ENCODE peak calls at places on chromosome 22, in five cellular contexts. Q, M, E, R and S are unnamed samples.

GRCh38 chr22:18000441-18001039 is 23.8 kb downstream of the MICAL3 start:
- DNase-seq in M (peak; percentile 32), Q (no peak), E (no peak), R (no peak), S (no peak)

GRCh38 chr22:47445212-47445611 is 682.8 kb downstream of the TBC1D22A start:
- DNase-seq in E (no peak), M (no peak), Q (no peak), R (no peak), S (no peak)

GRCh38 chr22:19038164-19038546 is 84.1 kb downstream of the DGCR2 start:
- DNase-seq in R (no peak), M (peak; percentile 7), Q (no peak), E (no peak), S (no peak)

GRCh38 chr22:16783930-16784354 is 41.3 kb downstream of the XKR3 start:
- DNase-seq in Q (no peak), M (no peak), R (no peak), E (no peak), S (no peak)

GRCh38 chr22:27994481-27995331 is 75.7 kb upstream of the PITPNB start:
- DNase-seq in Q (no peak), R (no peak), M (no peak), E (no peak), S (no peak)

GRCh38 chr22:27996981-27997380 is 77.9 kb upstream of the PITPNB start:
- DNase-seq in M (no peak), E (no peak), R (no peak), Q (no peak), S (no peak)

GRCh38 chr22:49577168-49578060 is 250.3 kb downstream of the BRD1 start:
- DNase-seq in Q (no peak), M (no peak), E (no peak), R (no peak), S (no peak)

GRCh38 chr22:42646569-42647525 is 2.3 kb downstream of the CYB5R3 start:
- DNase-seq in Q (no peak), M (no peak), R (no peak), E (no peak), S (peak; percentile 33)

GRCh38 chr22:49218142-49218541 is 609.5 kb downstream of the BRD1 start:
- DNase-seq in Q (no peak), M (peak; percentile 1), R (no peak), E (no peak), S (no peak)

GRCh38 chr22:23286296-23286695 is 106.0 kb downstream of the BCR start:
- DNase-seq in E (no peak), M (no peak), Q (no peak), R (no peak), S (no peak)

GRCh38 chr22:49532831-49533802 is 294.6 kb downstream of the BRD1 start:
- DNase-seq in E (no peak), M (peak; percentile 3), Q (no peak), R (no peak), S (no peak)

GRCh38 chr22:50606561-50607365 is 6.2 kb downstream of the MAPK8IP2 start:
- DNase-seq in M (no peak), Q (no peak), E (no peak), R (no peak), S (no peak)

GRCh38 chr22:50605349-50606074 is 4.9 kb downstream of the MAPK8IP2 start:
- DNase-seq in M (no peak), E (no peak), R (no peak), Q (no peak), S (no peak)

GRCh38 chr22:50604623-50605348 is 4.2 kb downstream of the MAPK8IP2 start:
- DNase-seq in E (no peak), Q (no peak), M (no peak), R (no peak), S (no peak)

GRCh38 chr22:50607366-50608020 is 6.9 kb downstream of the MAPK8IP2 start:
- DNase-seq in M (no peak), E (no peak), R (no peak), Q (no peak), S (no peak)

GRCh38 chr22:50606126-50606525 is 5.5 kb downstream of the MAPK8IP2 start:
- DNase-seq in R (no peak), Q (no peak), M (no peak), E (no peak), S (no peak)
- TF ChIP-seq CTCF in R (no peak), Q (no peak), M (no peak), E (no peak), S (no peak)

GRCh38 chr22:31199187-31199586 is 12.9 kb upstream of the LIMK2 start:
- DNase-seq in R (no peak), M (no peak), Q (no peak), E (no peak), S (no peak)
- TF ChIP-seq CTCF in R (peak; percentile 10), M (no peak), Q (no peak), E (no peak), S (peak; percentile 10)

GRCh38 chr22:37565830-37566229 is 5.5 kb downstream of the CDC42EP1 start:
- DNase-seq in M (no peak), R (no peak), E (no peak), Q (no peak), S (no peak)

GRCh38 chr22:37566329-37566837 is 6.1 kb downstream of the CDC42EP1 start:
- DNase-seq in M (no peak), R (no peak), Q (no peak), E (no peak), S (no peak)

GRCh38 chr22:37562049-37562784 is 1.9 kb downstream of the CDC42EP1 start:
- DNase-seq in M (no peak), E (no peak), Q (no peak), R (no peak), S (no peak)

GRCh38 chr22:37563153-37564081 is 3.1 kb downstream of the CDC42EP1 start:
- DNase-seq in M (no peak), R (peak; percentile 96), Q (peak; percentile 91), E (peak; percentile 97), S (peak; percentile 94)

DNA sequence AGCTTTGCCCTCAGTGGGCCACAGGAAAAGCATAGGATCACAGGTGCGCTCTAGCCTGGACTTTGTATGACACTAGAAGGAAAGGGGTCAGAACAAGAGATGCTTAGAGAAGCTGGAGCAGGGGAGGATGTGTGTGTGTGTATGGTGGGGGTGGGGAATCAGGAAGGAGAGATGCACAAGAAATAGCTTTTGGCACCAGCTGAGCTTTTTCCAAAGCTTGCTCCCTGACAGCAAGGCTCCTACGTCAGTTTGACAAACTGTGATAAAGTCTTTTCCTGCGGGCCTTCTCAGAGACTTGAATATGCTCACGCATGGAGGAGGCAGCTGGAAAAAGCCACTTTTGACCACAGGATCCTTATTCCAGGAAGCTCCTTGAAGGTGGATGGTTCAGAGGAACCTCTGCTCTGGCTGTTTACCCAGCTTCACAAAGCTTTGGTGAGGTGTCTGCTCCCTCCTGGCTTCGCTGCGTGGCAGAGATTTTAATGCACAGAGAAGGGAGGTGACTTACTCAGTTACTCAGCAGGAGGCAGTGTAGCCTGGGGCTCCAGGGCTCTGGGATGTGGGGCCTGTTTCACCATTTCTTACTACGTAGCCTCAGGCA is 3.9 kb downstream of the CDC42EP1 start:
- DNase-seq in R (no peak), Q (peak; percentile 39), E (peak; percentile 49), M (no peak), S (no peak)
- TF ChIP-seq CTCF in R (peak; percentile 11), Q (no peak), E (no peak), M (no peak), S (no peak)

DNA sequence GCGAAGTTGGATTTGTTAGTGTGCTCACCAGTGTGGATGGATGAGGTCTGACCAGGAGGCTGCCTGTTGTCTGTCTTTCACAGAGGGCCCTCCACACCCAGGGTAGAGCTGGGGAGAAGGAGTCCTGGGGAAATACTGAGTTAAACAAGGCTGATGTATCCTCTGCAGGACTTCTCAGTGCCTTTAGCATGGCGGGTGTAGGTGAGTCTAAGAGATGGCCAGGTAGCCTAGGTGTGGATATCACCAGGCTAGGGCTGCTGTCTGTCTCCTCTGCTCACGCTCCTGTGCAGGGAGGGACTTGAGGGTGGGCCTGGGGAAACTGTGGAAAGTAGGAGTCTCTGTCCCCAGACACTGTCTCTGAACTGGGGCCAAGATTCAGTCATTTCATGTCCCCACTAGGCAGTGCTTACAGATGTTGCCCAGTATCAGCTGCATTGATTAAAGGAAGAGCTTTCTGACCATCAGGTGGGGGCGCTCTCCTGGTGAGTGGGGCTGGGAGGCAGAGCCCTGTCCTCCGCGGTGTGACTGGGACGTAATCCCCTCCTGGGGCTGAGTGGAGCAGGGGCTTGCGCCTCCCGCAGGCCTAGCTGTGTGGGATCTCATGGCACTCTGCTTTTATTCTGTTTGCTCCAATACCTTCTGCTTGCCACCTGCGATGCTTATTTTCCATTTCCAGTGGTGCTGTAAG is 35.5 kb upstream of the CCDC188 start:
- DNase-seq in R (no peak), Q (no peak), E (no peak), M (peak; percentile 81), S (no peak)
- TF ChIP-seq CTCF in R (peak; percentile 5), Q (peak; percentile 6), E (peak; percentile 15), M (no peak), S (no peak)

DNA sequence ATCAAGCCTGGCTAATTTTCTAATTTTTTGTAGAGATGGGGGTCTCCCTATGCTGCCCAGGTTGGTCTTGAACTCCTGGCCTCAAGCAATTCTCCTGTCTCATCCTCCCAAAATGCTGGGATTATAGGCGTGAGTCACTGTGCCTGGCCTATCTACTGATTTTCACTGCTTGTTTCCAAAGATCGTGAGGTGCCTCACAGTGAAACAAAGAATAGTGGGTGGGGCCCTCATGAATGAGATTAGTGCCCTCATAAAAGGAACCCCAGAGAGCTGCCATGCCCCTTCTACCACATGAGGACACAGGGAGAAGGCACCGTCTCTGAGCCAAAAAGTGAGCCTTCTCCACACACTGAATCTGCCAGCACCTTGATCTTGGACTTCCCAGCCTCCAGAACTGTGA is 23.5 kb downstream of the TMEM184B start:
- DNase-seq in Q (no peak), R (no peak), M (no peak), E (no peak), S (no peak)
- TF ChIP-seq CTCF in Q (no peak), R (no peak), M (no peak), E (no peak), S (no peak)

GRCh38 chr22:21867528-21868266 is at the start of gene MAPK1:
- DNase-seq in Q (peak; percentile 84), R (peak; percentile 92), E (peak; percentile 81), M (peak; percentile 94), S (peak; percentile 87)
- TF ChIP-seq CTCF in Q (peak; percentile 18), R (peak; percentile 29), E (peak; percentile 31), M (no peak), S (peak; percentile 14)

GRCh38 chr22:44165286-44165874 is 15.3 kb upstream of the PARVG start:
- DNase-seq in E (no peak), M (no peak), Q (no peak), R (no peak), S (no peak)

GRCh38 chr22:44164031-44164430 is 16.7 kb upstream of the PARVG start:
- DNase-seq in E (no peak), R (no peak), Q (no peak), M (no peak), S (no peak)

GRCh38 chr22:44163536-44163935 is 17.2 kb upstream of the PARVG start:
- DNase-seq in M (no peak), R (no peak), Q (no peak), E (no peak), S (no peak)

GRCh38 chr22:44161673-44162072 is 19.1 kb upstream of the PARVG start:
- DNase-seq in Q (no peak), E (no peak), M (no peak), R (no peak), S (no peak)

GRCh38 chr22:44162960-44163359 is 17.8 kb upstream of the PARVG start:
- DNase-seq in E (no peak), Q (no peak), R (no peak), M (no peak), S (no peak)
- TF ChIP-seq CTCF in E (no peak), Q (no peak), R (no peak), M (no peak), S (no peak)